ENCODE peak calls at places on chromosome 3, in ten cellular contexts. E is HCT116, V is testis, O is uterus, Z is sigmoid colon, F is esophagus squamous epithelium, C is heart left ventricle, P is breast epithelium, X is Peyer's patch, J is K562. H is an unnamed sample.

GRCh38 chr3:80357761-80358160 is 590.0 kb upstream of the ROBO1 start:
- DNase-seq in J (no peak), Z (no peak), C (no peak), E (no peak), F (no peak), O (no peak), X (no peak), P (no peak), V (no peak), H (no peak)

GRCh38 chr3:187979543-187979942 is 174.4 kb upstream of the LPP start:
- DNase-seq in P (no peak), C (no peak), O (no peak), V (no peak), Z (no peak), E (no peak), X (peak), J (no peak), F (no peak), H (no peak)

GRCh38 chr3:66073464-66074141 is 34.9 kb upstream of the MAGI1 start:
- DNase-seq in E (no peak), X (no peak), V (no peak), F (no peak), Z (no peak), P (no peak), J (no peak), C (no peak), O (no peak), H (no peak)

GRCh38 chr3:32951410-32951811 is at the start of gene CCR4:
- DNase-seq in E (no peak), V (no peak), O (no peak), F (no peak), J (no peak), Z (no peak), C (no peak), X (peak), P (no peak), H (no peak)

GRCh38 chr3:11653298-11654055 is 9.8 kb upstream of the VGLL4 start:
- DNase-seq in X (no peak), E (no peak), F (no peak), C (no peak), V (no peak), Z (no peak), O (no peak), P (no peak), J (no peak), H (no peak)

GRCh38 chr3:84666468-84666867 is 292.3 kb upstream of the CADM2 start:
- DNase-seq in V (no peak), E (no peak), O (no peak), C (no peak), F (no peak), Z (no peak), P (no peak), X (no peak), J (no peak), H (no peak)

GRCh38 chr3:82783188-82783587 is 1021.7 kb upstream of the GBE1 start:
- DNase-seq in C (no peak), X (no peak), F (no peak), E (no peak), V (no peak), O (no peak), Z (no peak), P (no peak), J (no peak), H (no peak)

GRCh38 chr3:56704706-56705105 is 21.6 kb upstream of the TASOR start:
- DNase-seq in F (no peak), V (no peak), P (no peak), E (no peak), O (no peak), J (no peak), C (no peak), Z (no peak), X (no peak), H (no peak)

GRCh38 chr3:99108508-99108907 is 207.0 kb upstream of the DCBLD2 start:
- DNase-seq in P (no peak), Z (no peak), O (no peak), J (no peak), X (no peak), E (no peak), F (no peak), C (no peak), V (no peak), H (no peak)

GRCh38 chr3:101602731-101603130 is 28.8 kb downstream of the PCNP start:
- DNase-seq in C (no peak), V (no peak), J (no peak), Z (no peak), X (no peak), O (no peak), E (no peak), P (no peak), F (no peak), H (no peak)

GRCh38 chr3:134313839-134314587 is 60.2 kb downstream of the AMOTL2 start:
- DNase-seq in X (no peak), J (no peak), V (no peak), F (no peak), Z (no peak), P (no peak), E (no peak), C (no peak), O (no peak), H (no peak)

GRCh38 chr3:177744873-177745646 is 547.8 kb upstream of the TBL1XR1 start:
- DNase-seq in O (no peak), V (no peak), J (no peak), Z (no peak), P (no peak), E (no peak), F (no peak), C (no peak), X (no peak), H (no peak)

GRCh38 chr3:192207661-192208060 is 519.7 kb downstream of the FGF12 start:
- DNase-seq in P (no peak), Z (no peak), J (no peak), C (peak), F (no peak), E (no peak), V (no peak), X (no peak), O (no peak), H (no peak)

GRCh38 chr3:46663611-46664135 is 29.8 kb downstream of the ALS2CL start:
- DNase-seq in E (no peak), J (no peak), Z (peak), X (no peak), F (no peak), O (no peak), C (peak), P (no peak), V (peak), H (peak)

GRCh38 chr3:187610926-187611545 is 59.2 kb downstream of the SST start:
- DNase-seq in F (no peak), V (no peak), X (no peak), J (no peak), E (no peak), P (no peak), Z (no peak), C (no peak), O (no peak), H (no peak)

GRCh38 chr3:53109822-53110771 is 20.1 kb downstream of the RFT1 start:
- DNase-seq in F (no peak), J (peak), X (peak), P (no peak), Z (peak), O (peak), V (peak), E (peak), C (no peak), H (peak)

GRCh38 chr3:11718582-11719405 is 75.1 kb upstream of the VGLL4 start:
- DNase-seq in X (peak), P (peak), O (peak), E (peak), F (peak), J (no peak), Z (peak), C (peak), V (peak), H (peak)

GRCh38 chr3:112348945-112349344 is 16.0 kb downstream of the CD200 start:
- DNase-seq in J (no peak), F (no peak), O (no peak), P (no peak), Z (no peak), E (no peak), X (no peak), C (no peak), V (no peak), H (no peak)

GRCh38 chr3:190303887-190304286 is 18.4 kb downstream of the CLDN1 start:
- DNase-seq in E (no peak), C (no peak), Z (no peak), P (no peak), J (no peak), F (no peak), O (no peak), X (no peak), V (no peak), H (no peak)

GRCh38 chr3:176120507-176120906 is 1076.8 kb downstream of the TBL1XR1 start:
- DNase-seq in C (no peak), P (no peak), O (no peak), X (no peak), F (no peak), E (no peak), J (no peak), Z (no peak), V (no peak), H (no peak)

GRCh38 chr3:154122912-154123559 is 1.8 kb downstream of the ARHGEF26 start:
- DNase-seq in J (no peak), E (no peak), Z (no peak), O (peak), F (no peak), P (no peak), X (no peak), C (no peak), V (peak), H (no peak)

GRCh38 chr3:174341014-174341413 is 518.1 kb upstream of the NAALADL2 start:
- DNase-seq in Z (no peak), E (no peak), X (no peak), V (no peak), P (no peak), J (no peak), O (no peak), F (no peak), C (no peak), H (no peak)

GRCh38 chr3:10641760-10642159 is 136.4 kb upstream of the ATP2B2 start:
- DNase-seq in F (no peak), E (no peak), P (no peak), J (no peak), C (peak), O (no peak), X (no peak), Z (no peak), V (no peak), H (no peak)

GRCh38 chr3:188516515-188516914 is 362.6 kb downstream of the LPP start:
- DNase-seq in J (no peak), F (no peak), X (no peak), O (no peak), P (no peak), V (no peak), C (no peak), Z (no peak), E (no peak), H (no peak)

GRCh38 chr3:186997061-186998054 is 67.0 kb downstream of the ST6GAL1 start:
- DNase-seq in X (no peak), P (no peak), F (no peak), V (no peak), O (no peak), C (no peak), J (peak), Z (no peak), E (no peak), H (no peak)

GRCh38 chr3:29186982-29187718 is 93.7 kb upstream of the RBMS3 start:
- DNase-seq in P (no peak), V (no peak), E (peak), Z (no peak), C (no peak), O (no peak), J (no peak), F (no peak), X (no peak), H (no peak)

GRCh38 chr3:170437151-170437550 is 18.5 kb downstream of the CLDN11 start:
- DNase-seq in Z (no peak), O (no peak), V (peak), P (no peak), E (no peak), F (no peak), J (no peak), C (no peak), X (no peak), H (no peak)

DNA sequence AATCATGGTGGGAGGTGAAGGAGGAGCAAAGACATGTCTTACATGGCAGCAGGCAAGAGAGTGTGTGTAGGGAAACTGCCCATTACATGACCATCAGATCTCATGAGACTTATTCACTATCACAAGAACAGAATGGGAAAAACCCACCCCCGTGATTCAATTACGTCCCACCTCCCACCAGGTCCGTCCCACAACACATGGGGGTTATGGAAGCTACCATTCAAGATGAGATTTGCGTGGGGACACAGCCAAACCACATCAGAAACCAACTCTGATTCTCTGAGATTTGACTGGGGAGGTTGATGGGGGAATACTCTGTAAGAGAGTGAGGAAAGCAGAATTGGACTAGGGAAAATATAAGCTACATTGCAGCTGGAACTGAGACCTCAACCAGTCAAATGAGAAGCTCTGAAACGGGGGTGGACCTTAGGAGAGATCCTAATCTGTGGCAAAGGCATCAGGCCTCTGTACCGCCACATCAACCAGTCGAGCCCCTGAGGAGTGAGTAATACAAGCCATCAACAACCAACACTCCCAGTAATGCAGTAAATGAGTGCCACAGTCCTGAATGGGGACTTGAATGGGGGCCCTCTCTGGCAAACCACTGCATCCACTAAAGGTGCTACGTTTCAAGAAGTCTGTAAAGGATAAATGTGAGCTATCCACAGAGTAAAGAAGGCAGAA is 207.9 kb upstream of the GADL1 start:
- DNase-seq in O (no peak), Z (no peak), P (no peak), C (no peak), F (no peak), J (no peak), E (no peak), V (no peak), X (no peak), H (no peak)
- H3K4me3 ChIP-seq in O (no peak), Z (no peak), P (no peak), C (no peak), F (no peak), J (no peak), E (no peak), V (no peak), X (no peak), H (no peak)

GRCh38 chr3:55641914-55642313 is 154.8 kb upstream of the WNT5A start:
- DNase-seq in E (no peak), C (no peak), Z (no peak), V (no peak), P (no peak), O (no peak), F (no peak), J (no peak), X (no peak), H (no peak)
- TF ChIP-seq CTCF in E (no peak), C (no peak), Z (no peak), V (no peak), P (no peak), O (no peak), F (no peak), J (no peak), X (no peak), H (no peak)

GRCh38 chr3:49804141-49805041 is 1.3 kb downstream of the INKA1 start:
- DNase-seq in F (no peak), O (peak), J (no peak), P (no peak), C (peak), Z (no peak), V (no peak), X (peak), E (no peak), H (no peak)
- TF ChIP-seq POLR2A in F (no peak), O (no peak), J (no peak), P (no peak), C (no peak), Z (no peak), V (no peak), X (no peak), E (no peak), H (no peak)

DNA sequence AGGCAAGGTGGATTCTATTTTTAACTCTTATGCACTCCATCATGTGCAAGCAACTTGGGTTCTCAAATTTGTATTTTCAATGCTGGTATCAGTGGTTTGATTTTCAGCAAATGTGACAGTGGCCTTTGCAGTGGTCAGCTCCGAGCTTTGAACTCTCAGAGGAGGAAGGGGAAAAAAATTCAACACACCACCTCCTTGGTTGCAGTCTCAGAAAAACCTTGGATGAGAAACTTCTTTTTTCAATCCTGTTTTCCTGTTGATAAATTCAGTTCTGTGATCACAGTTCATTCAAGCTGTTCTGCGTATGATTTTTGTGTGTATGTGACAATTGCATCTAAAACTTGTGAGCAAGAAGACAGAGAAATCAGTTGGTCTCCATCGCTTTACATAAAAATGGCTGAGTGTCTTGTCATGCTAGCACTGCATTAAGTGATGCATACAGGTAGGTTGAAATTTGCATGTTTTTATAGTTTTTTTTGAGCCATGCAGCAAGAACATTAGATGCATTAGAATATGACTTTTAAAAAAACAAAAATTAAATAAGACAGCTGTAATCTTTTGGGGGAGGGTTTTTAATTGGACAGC is 19.2 kb downstream of the ZBTB38 start:
- DNase-seq in J (no peak), X (no peak), O (no peak), E (no peak), P (no peak), C (no peak), Z (no peak), F (no peak), V (no peak), H (no peak)
- H3K4me3 ChIP-seq in J (no peak), X (no peak), O (no peak), E (no peak), P (peak), C (no peak), Z (peak), F (no peak), V (peak), H (no peak)